ENCODE peak calls at places on chromosomes 16 and 17, in four cellular contexts. One of them, this sample, is unnamed.

GRCh38 chr16:54962045-54962444 is 31.4 kb downstream of the IRX5 start:
- DNase-seq in HepG2: no peak
- DNase-seq in K562: no peak
- DNase-seq in GM12878: no peak
- DNase-seq in this sample: no peak

GRCh38 chr16:72902276-72902675 is 145.7 kb downstream of the ZFHX3 start:
- DNase-seq in HepG2: no peak
- DNase-seq in K562: no peak
- DNase-seq in GM12878: no peak
- DNase-seq in this sample: no peak

GRCh38 chr17:38352245-38353083 is 820 bp downstream of the SOCS7 start:
- DNase-seq in GM12878: no peak
- DNase-seq in HepG2: no peak
- DNase-seq in K562: peak
- DNase-seq in this sample: peak

GRCh38 chr16:50603206-50604064 is 55.2 kb downstream of the NKD1 start:
- DNase-seq in GM12878: no peak
- DNase-seq in K562: no peak
- DNase-seq in HepG2: no peak
- DNase-seq in this sample: no peak

GRCh38 chr17:50259484-50260324 is 14.6 kb upstream of the TMEM92 start:
- DNase-seq in HepG2: no peak
- DNase-seq in K562: peak
- DNase-seq in GM12878: no peak
- DNase-seq in this sample: no peak

GRCh38 chr17:28426081-28426519 is 20.1 kb upstream of the SLC46A1 start:
- DNase-seq in K562: peak
- DNase-seq in HepG2: peak
- DNase-seq in GM12878: no peak
- DNase-seq in this sample: peak

GRCh38 chr16:2150418-2151187 is 2.2 kb downstream of the RAB26 start:
- DNase-seq in GM12878: no peak
- DNase-seq in HepG2: peak
- DNase-seq in K562: peak
- DNase-seq in this sample: peak

GRCh38 chr16:88596477-88596876 is 26.3 kb downstream of the ZC3H18 start:
- DNase-seq in GM12878: no peak
- DNase-seq in HepG2: no peak
- DNase-seq in K562: no peak
- DNase-seq in this sample: no peak

GRCh38 chr16:17301593-17302135 is 169.1 kb downstream of the XYLT1 start:
- DNase-seq in GM12878: peak
- DNase-seq in K562: no peak
- DNase-seq in HepG2: no peak
- DNase-seq in this sample: no peak

GRCh38 chr17:9842057-9842758 is 16.5 kb downstream of the GLP2R start:
- DNase-seq in K562: no peak
- DNase-seq in HepG2: peak
- DNase-seq in GM12878: no peak
- DNase-seq in this sample: no peak

GRCh38 chr16:50334106-50334975 is 34.4 kb downstream of the BRD7 start:
- DNase-seq in HepG2: no peak
- DNase-seq in K562: peak
- DNase-seq in GM12878: no peak
- DNase-seq in this sample: no peak

GRCh38 chr16:3938843-3939624 is 58.5 kb upstream of the CREBBP start:
- DNase-seq in HepG2: peak
- DNase-seq in GM12878: no peak
- DNase-seq in K562: peak
- DNase-seq in this sample: peak

GRCh38 chr16:29765167-29766032 is 12.7 kb upstream of the ZG16 start:
- DNase-seq in K562: no peak
- DNase-seq in HepG2: peak
- DNase-seq in GM12878: no peak
- DNase-seq in this sample: no peak

GRCh38 chr17:18129041-18129502 is 20.5 kb downstream of the MYO15A start:
- DNase-seq in K562: no peak
- DNase-seq in HepG2: no peak
- DNase-seq in GM12878: no peak
- DNase-seq in this sample: no peak

GRCh38 chr17:72922223-72922622 is 170.3 kb downstream of the SLC39A11 start:
- DNase-seq in K562: no peak
- DNase-seq in HepG2: no peak
- DNase-seq in GM12878: no peak
- DNase-seq in this sample: no peak

DNA sequence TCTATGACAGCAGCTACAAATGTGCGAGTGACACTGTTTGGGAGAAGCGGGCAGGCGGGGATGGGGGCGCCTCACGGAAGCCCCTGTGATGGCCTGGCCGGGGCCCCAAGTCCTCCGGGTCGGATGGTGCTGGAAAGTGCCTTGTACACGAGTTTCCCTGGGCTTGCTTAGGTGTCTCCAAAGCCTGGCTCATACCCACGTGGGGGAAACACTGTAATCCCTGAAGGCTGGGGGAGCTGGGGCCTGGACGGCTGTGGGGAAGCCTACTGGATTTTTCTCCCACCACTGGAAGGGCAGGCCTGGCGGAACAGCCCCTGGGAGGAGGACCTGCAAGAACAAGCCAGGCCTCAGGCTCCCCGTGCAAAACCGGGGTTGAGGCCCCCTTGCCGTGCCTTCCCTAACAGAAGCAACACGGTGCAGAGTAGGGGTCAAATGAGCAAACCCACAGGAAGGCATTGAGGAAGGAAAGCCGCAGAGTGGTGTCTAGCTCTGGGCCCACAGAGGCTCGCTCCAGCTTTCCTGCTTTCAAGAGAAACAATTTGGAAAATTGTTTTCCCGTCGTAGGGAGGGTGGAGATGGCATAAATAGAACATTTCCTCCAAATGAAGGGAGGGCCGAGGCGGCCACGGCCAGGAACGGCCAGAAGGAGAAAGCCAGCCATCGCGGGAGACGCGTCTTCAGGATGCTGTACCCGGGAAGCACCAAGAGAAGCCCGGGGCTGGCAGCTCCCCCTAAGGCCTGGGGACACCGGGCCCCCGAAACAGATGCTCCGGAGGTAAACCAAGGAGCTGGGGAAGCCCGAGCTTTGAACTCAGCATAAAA is 92.3 kb downstream of the RBFOX3 start:
- DNase-seq in GM12878: no peak
- DNase-seq in K562: no peak
- DNase-seq in HepG2: no peak
- DNase-seq in this sample: no peak
- TF ChIP-seq CREM in GM12878: no peak
- TF ChIP-seq CREM in K562: no peak
- TF ChIP-seq CREM in HepG2: no peak
- TF ChIP-seq CREM in this sample: no peak

GRCh38 chr16:27717726-27718125 is 167.8 kb downstream of the KATNIP start:
- DNase-seq in HepG2: no peak
- DNase-seq in GM12878: no peak
- DNase-seq in K562: no peak
- DNase-seq in this sample: no peak
- TF ChIP-seq CREM in HepG2: no peak
- TF ChIP-seq CREM in GM12878: no peak
- TF ChIP-seq CREM in K562: no peak
- TF ChIP-seq CREM in this sample: no peak

GRCh38 chr16:87499189-87499486 is 6.3 kb upstream of the ZCCHC14 start:
- DNase-seq in GM12878: no peak
- DNase-seq in HepG2: no peak
- DNase-seq in K562: no peak
- DNase-seq in this sample: no peak

GRCh38 chr16:87498324-87499188 is 5.7 kb upstream of the ZCCHC14 start:
- DNase-seq in GM12878: no peak
- DNase-seq in K562: no peak
- DNase-seq in HepG2: no peak
- DNase-seq in this sample: no peak

GRCh38 chr16:87492721-87493554 is at the start of gene ZCCHC14:
- DNase-seq in HepG2: peak
- DNase-seq in GM12878: peak
- DNase-seq in K562: peak
- DNase-seq in this sample: peak

GRCh38 chr16:87495578-87495977 is 2.8 kb upstream of the ZCCHC14 start:
- DNase-seq in HepG2: no peak
- DNase-seq in GM12878: peak
- DNase-seq in K562: no peak
- DNase-seq in this sample: no peak

DNA sequence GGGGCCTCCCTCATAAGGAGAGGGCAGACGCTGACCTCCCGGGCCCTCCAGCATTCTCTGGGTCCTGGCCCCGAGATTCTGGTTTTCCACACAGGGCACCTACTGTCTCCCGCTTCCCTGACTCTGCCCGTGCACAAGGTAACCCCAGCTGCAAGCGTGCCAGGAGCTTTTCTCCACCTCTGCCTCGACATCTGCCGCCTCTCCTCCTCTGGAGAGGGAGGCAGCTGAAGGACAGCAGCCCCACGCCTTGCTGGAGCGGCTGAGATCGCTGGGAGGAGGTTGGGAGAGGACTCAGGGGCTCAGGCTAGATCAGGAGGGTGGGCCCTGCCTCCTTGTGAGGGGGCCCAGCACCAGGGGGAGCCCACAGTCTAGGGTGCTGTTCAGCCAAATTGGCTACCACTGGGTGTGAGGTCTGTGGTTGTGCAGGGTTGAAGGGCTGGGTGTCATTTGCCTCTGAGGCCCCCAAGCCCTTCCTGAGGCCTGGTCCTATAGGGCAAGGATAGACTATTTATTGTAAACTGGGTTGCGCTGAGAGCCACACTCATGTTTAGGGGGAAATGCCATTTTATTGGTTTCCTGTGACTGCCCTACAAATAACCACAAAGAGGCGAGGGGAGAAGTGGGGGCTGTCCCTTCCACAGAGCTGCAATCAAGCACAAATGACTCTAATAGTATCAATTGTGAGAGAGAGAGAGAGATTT is 3.4 kb upstream of the ZCCHC14 start:
- DNase-seq in GM12878: peak
- DNase-seq in HepG2: no peak
- DNase-seq in K562: no peak
- DNase-seq in this sample: no peak
- TF ChIP-seq CREM in GM12878: no peak
- TF ChIP-seq CREM in HepG2: no peak
- TF ChIP-seq CREM in K562: no peak
- TF ChIP-seq CREM in this sample: no peak

DNA sequence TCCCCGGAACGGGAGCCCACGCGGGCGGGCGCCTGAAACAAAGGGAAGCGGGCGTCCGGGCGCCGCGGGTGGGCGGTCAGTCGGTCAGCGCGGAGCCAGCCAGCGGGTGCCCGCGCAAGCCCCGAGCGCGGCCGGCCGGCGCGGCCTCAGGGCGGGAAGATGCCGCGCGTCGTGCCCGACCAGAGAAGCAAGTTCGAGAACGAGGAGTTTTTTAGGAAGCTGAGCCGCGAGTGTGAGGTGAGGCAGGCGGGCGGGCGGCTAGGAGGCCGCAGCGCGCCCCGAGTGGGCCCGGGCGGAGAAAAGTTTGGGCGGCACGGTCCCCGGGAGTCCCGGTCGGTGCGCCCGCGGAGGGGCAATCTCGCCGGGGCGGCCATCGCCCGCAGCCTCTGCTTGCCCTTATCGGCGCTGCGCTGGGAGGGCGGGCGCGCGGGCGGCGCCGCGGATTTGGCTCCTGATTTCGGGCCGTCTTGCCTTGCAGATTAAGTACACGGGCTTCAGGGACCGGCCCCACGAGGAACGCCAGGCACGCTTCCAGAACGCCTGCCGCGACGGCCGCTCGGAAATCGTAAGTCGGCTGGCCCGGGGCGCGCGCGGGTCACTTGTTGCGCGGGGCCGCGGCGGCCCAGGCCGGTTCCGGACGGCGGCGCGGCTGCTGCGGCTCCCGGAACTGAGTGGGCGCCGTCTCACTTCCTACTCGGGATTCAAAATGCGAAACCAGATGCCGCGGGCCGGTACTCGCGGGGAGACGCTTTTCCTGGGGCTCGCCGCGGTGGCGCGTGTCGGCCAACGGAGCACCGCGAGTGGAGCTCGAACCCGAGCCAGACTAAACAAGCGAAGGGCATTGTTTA is 524 bp downstream of the CBFB start:
- DNase-seq in GM12878: no peak
- DNase-seq in K562: peak
- DNase-seq in HepG2: no peak
- DNase-seq in this sample: peak
- TF ChIP-seq CREM in GM12878: no peak
- TF ChIP-seq CREM in K562: no peak
- TF ChIP-seq CREM in HepG2: no peak
- TF ChIP-seq CREM in this sample: no peak

GRCh38 chr17:79624658-79625478 is 14.0 kb upstream of the RBFOX3 start:
- DNase-seq in K562: no peak
- DNase-seq in GM12878: no peak
- DNase-seq in HepG2: no peak
- DNase-seq in this sample: peak
- TF ChIP-seq CREM in K562: no peak
- TF ChIP-seq CREM in GM12878: no peak
- TF ChIP-seq CREM in HepG2: no peak
- TF ChIP-seq CREM in this sample: no peak

DNA sequence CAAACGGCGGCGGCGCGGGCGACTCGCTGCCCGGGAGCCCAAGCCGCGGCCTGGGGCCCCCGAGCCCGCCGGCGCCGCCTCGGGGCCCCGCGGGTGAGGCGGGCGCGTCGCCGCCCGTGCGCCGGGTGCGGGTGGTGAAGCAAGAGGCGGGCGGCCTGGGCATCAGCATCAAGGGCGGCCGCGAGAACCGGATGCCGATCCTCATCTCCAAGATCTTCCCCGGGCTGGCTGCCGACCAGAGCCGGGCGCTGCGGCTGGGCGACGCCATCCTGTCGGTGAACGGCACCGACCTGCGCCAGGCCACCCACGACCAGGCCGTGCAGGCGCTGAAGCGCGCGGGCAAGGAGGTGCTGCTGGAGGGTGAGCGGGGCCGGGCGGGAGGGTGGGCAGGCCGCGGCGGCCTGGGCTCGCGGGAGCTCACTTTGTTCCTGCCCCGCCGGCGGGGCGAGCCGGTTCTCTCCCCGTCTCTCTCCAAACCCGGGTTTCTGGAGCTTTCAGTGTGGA is 475 bp downstream of the SNTB2 start:
- DNase-seq in GM12878: no peak
- DNase-seq in HepG2: no peak
- DNase-seq in K562: peak
- DNase-seq in this sample: peak
- TF ChIP-seq CREM in GM12878: no peak
- TF ChIP-seq CREM in HepG2: peak
- TF ChIP-seq CREM in K562: no peak
- TF ChIP-seq CREM in this sample: no peak

This sample was measured in WTC11.